ENCODE peak calls at places on chromosomes 5 and 9, in ten cellular contexts. V, I, X, D, L, J, Z, W, O and F are unnamed samples.

GRCh38 chr5:29701600-29701999 is 1491.9 kb upstream of the CDH6 start:
- DNase-seq in V (no peak), I (no peak), X (no peak), D (no peak), L (no peak), J (no peak), Z (no peak), W (no peak), O (no peak), F (no peak)

GRCh38 chr5:142621227-142621626 is 64.7 kb downstream of the FGF1 start:
- DNase-seq in V (peak; percentile 29), I (no peak), X (no peak), D (no peak), L (no peak), J (no peak), Z (no peak), W (no peak), O (no peak), F (no peak)

GRCh38 chr9:12666813-12667212 is 26.4 kb upstream of the TYRP1 start:
- DNase-seq in V (no peak), I (no peak), X (no peak), D (no peak), L (no peak), J (no peak), Z (no peak), W (no peak), O (no peak), F (no peak)

GRCh38 chr9:78989031-78989658 is 582.6 kb upstream of the TLE4 start:
- DNase-seq in V (peak; percentile 68), I (no peak), X (no peak), D (no peak), L (no peak), J (no peak), Z (no peak), W (no peak), O (no peak), F (no peak)

GRCh38 chr9:129141066-129142041 is 30.1 kb downstream of the PTPA start:
- DNase-seq in V (peak; percentile 69), I (peak; percentile 70), X (no peak), D (no peak), L (peak; percentile 71), J (no peak), Z (peak; percentile 44), W (no peak), O (peak; percentile 69), F (no peak)

GRCh38 chr5:150017606-150018005 is 17.1 kb downstream of the HMGXB3 start:
- DNase-seq in V (peak; percentile 87), I (no peak), X (no peak), D (no peak), L (no peak), J (no peak), Z (no peak), W (no peak), O (no peak), F (no peak)

GRCh38 chr5:114261989-114262388 is 99.9 kb upstream of the KCNN2 start:
- DNase-seq in V (no peak), I (no peak), X (no peak), D (no peak), L (no peak), J (no peak), Z (no peak), W (no peak), O (no peak), F (no peak)

GRCh38 chr9:93010056-93010455 is 48.4 kb upstream of the SUSD3 start:
- DNase-seq in V (no peak), I (no peak), X (peak; percentile 36), D (peak; percentile 33), L (peak; percentile 12), J (no peak), Z (no peak), W (no peak), O (no peak), F (no peak)

GRCh38 chr5:126178521-126178920 is 244.7 kb upstream of the GRAMD2B start:
- DNase-seq in V (no peak), I (no peak), X (no peak), D (no peak), L (no peak), J (no peak), Z (no peak), W (no peak), O (no peak), F (no peak)

GRCh38 chr5:41960481-41960880 is 35.4 kb downstream of the FBXO4 start:
- DNase-seq in V (no peak), I (no peak), X (no peak), D (no peak), L (no peak), J (no peak), Z (no peak), W (no peak), O (no peak), F (no peak)

GRCh38 chr9:80899208-80899607 is 790.1 kb downstream of the TLE1 start:
- DNase-seq in V (no peak), I (no peak), X (no peak), D (no peak), L (no peak), J (no peak), Z (no peak), W (no peak), O (no peak), F (no peak)

GRCh38 chr9:98775831-98776441 is 20.4 kb downstream of the ANKS6 start:
- DNase-seq in V (peak; percentile 63), I (no peak), X (no peak), D (no peak), L (peak; percentile 67), J (peak; percentile 17), Z (no peak), W (peak; percentile 62), O (no peak), F (no peak)

GRCh38 chr9:18442629-18443491 is 31.1 kb upstream of the ADAMTSL1 start:
- DNase-seq in V (peak; percentile 76), I (peak; percentile 77), X (no peak), D (peak; percentile 77), L (peak; percentile 85), J (peak; percentile 56), Z (peak; percentile 58), W (peak; percentile 70), O (peak; percentile 76), F (no peak)

GRCh38 chr9:134071149-134071548 is 3.3 kb upstream of the BRD3 start:
- DNase-seq in V (no peak), I (no peak), X (no peak), D (no peak), L (no peak), J (no peak), Z (no peak), W (no peak), O (no peak), F (no peak)

GRCh38 chr5:32842798-32843531 is 131.8 kb downstream of the NPR3 start:
- DNase-seq in V (peak; percentile 80), I (no peak), X (no peak), D (no peak), L (no peak), J (peak; percentile 40), Z (no peak), W (no peak), O (peak; percentile 71), F (no peak)

GRCh38 chr5:86968311-86968753 is 299.4 kb upstream of the RASA1 start:
- DNase-seq in V (peak; percentile 55), I (no peak), X (no peak), D (peak; percentile 38), L (no peak), J (peak; percentile 50), Z (peak; percentile 13), W (no peak), O (no peak), F (no peak)

GRCh38 chr5:61352612-61353156 is 20.6 kb downstream of the ZSWIM6 start:
- DNase-seq in V (no peak), I (no peak), X (no peak), D (no peak), L (no peak), J (no peak), Z (no peak), W (no peak), O (no peak), F (no peak)
- TF ChIP-seq CTCF in V (no peak), I (no peak), X (no peak), D (no peak), L (no peak), J (no peak), Z (no peak), W (no peak), O (no peak), F (no peak)

GRCh38 chr5:43609752-43610151 is 6.8 kb downstream of the NNT start:
- DNase-seq in V (no peak), I (no peak), X (no peak), D (no peak), L (no peak), J (no peak), Z (no peak), W (no peak), O (no peak), F (no peak)
- TF ChIP-seq CTCF in V (peak; percentile 26), I (no peak), X (no peak), D (no peak), L (no peak), J (peak; percentile 47), Z (no peak), W (peak; percentile 46), O (no peak), F (no peak)

DNA sequence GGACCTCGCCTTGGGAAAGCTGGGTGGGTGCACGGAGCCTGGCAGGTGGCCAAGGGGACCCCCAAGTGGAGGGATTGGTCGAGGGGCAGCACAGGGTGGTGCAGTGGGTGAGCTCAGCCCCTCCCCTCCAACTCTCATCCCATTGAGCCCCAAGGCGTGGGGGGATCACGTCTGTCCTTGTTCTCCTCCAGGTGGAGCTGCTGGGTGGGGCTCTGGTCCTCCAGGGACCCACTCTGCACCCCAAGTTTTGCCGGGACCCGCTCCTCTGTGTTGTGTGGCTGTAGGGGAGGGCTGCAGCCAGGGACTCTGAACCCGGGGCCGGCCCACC is 3.6 kb upstream of the FUT7 start:
- DNase-seq in V (no peak), I (no peak), X (no peak), D (no peak), L (no peak), J (no peak), Z (no peak), W (no peak), O (no peak), F (no peak)
- TF ChIP-seq CTCF in V (no peak), I (no peak), X (peak; percentile 12), D (peak; percentile 45), L (no peak), J (no peak), Z (no peak), W (peak; percentile 21), O (no peak), F (no peak)

GRCh38 chr5:171437286-171437821 is 17.9 kb downstream of the FGF18 start:
- DNase-seq in V (no peak), I (no peak), X (no peak), D (no peak), L (no peak), J (no peak), Z (no peak), W (no peak), O (no peak), F (no peak)
- TF ChIP-seq CTCF in V (no peak), I (no peak), X (no peak), D (no peak), L (no peak), J (no peak), Z (no peak), W (no peak), O (no peak), F (no peak)